ENCODE peak calls at places on chromosomes 1 and 21, in four cellular contexts. F, T, R and P are unnamed samples.

GRCh38 chr1:198756470-198756869 is 117.6 kb downstream of the PTPRC start:
- DNase-seq in R (no peak), F (no peak), T (no peak), P (no peak)

GRCh38 chr1:39082811-39083576 is 56.8 kb downstream of the NDUFS5 start:
- DNase-seq in F (no peak), R (no peak), T (no peak), P (peak; percentile 4)

GRCh38 chr1:179129702-179130473 is 48.0 kb downstream of the TOR3A start:
- DNase-seq in T (no peak), F (no peak), R (no peak), P (no peak)

GRCh38 chr1:98333406-98333805 is 328.1 kb upstream of the SNX7 start:
- DNase-seq in R (no peak), T (no peak), F (no peak), P (no peak)

GRCh38 chr1:13616234-13616633 is 32.6 kb downstream of the PDPN start:
- DNase-seq in R (no peak), F (no peak), T (no peak), P (no peak)

GRCh38 chr1:61085191-61086086 is 3.1 kb downstream of the NFIA start:
- DNase-seq in R (no peak), F (no peak), T (no peak), P (no peak)

GRCh38 chr1:12518956-12519707 is 98.9 kb downstream of the DHRS3 start:
- DNase-seq in R (peak; percentile 59), F (peak; percentile 56), T (no peak), P (no peak)

GRCh38 chr1:157105298-157105987 is 5.8 kb upstream of the ETV3L start:
- DNase-seq in F (no peak), T (no peak), R (no peak), P (no peak)

GRCh38 chr1:53505401-53505800 is 46.2 kb downstream of the DMRTB1 start:
- DNase-seq in T (no peak), F (no peak), R (no peak), P (no peak)

GRCh38 chr1:203306970-203307541 is 1.7 kb downstream of the BTG2 start:
- DNase-seq in R (no peak), F (peak; percentile 42), T (no peak), P (no peak)

GRCh38 chr21:42158846-42159245 is 60.1 kb upstream of the ABCG1 start:
- DNase-seq in F (no peak), T (no peak), R (no peak), P (no peak)

GRCh38 chr21:28257276-28257675 is 735.4 kb downstream of the LTN1 start:
- DNase-seq in T (no peak), F (no peak), R (no peak), P (no peak)

GRCh38 chr1:81954388-81955023 is 153.8 kb downstream of the ADGRL2 start:
- DNase-seq in R (no peak), T (no peak), F (no peak), P (no peak)

GRCh38 chr1:241518447-241519307 is 878 bp downstream of the FH start:
- DNase-seq in F (peak; percentile 24), R (peak; percentile 60), T (no peak), P (peak; percentile 89)

GRCh38 chr1:76726251-76726650 is 141.0 kb upstream of the ST6GALNAC5 start:
- DNase-seq in R (no peak), F (no peak), T (no peak), P (no peak)

GRCh38 chr1:240173836-240174235 is 82.2 kb downstream of the FMN2 start:
- DNase-seq in F (no peak), R (no peak), T (no peak), P (no peak)

GRCh38 chr1:84598846-84599741 is 24.9 kb upstream of the CTBS start:
- DNase-seq in F (no peak), T (no peak), R (no peak), P (no peak)

GRCh38 chr1:118151312-118151937 is 33.6 kb downstream of the SPAG17 start:
- DNase-seq in F (no peak), R (peak; percentile 51), T (peak; percentile 29), P (no peak)

GRCh38 chr1:118157506-118157905 is 27.5 kb downstream of the SPAG17 start:
- DNase-seq in R (no peak), F (no peak), T (no peak), P (no peak)

GRCh38 chr1:118155106-118155505 is 29.9 kb downstream of the SPAG17 start:
- DNase-seq in R (no peak), F (no peak), T (no peak), P (no peak)

GRCh38 chr1:118158918-118159317 is 26.1 kb downstream of the SPAG17 start:
- DNase-seq in R (no peak), T (no peak), F (no peak), P (no peak)

GRCh38 chr1:118154220-118154619 is 30.8 kb downstream of the SPAG17 start:
- DNase-seq in F (no peak), R (no peak), T (no peak), P (no peak)
- TF ChIP-seq CTCF in F (peak; percentile 17), R (peak; percentile 11), T (peak; percentile 38), P (peak; percentile 79)

DNA sequence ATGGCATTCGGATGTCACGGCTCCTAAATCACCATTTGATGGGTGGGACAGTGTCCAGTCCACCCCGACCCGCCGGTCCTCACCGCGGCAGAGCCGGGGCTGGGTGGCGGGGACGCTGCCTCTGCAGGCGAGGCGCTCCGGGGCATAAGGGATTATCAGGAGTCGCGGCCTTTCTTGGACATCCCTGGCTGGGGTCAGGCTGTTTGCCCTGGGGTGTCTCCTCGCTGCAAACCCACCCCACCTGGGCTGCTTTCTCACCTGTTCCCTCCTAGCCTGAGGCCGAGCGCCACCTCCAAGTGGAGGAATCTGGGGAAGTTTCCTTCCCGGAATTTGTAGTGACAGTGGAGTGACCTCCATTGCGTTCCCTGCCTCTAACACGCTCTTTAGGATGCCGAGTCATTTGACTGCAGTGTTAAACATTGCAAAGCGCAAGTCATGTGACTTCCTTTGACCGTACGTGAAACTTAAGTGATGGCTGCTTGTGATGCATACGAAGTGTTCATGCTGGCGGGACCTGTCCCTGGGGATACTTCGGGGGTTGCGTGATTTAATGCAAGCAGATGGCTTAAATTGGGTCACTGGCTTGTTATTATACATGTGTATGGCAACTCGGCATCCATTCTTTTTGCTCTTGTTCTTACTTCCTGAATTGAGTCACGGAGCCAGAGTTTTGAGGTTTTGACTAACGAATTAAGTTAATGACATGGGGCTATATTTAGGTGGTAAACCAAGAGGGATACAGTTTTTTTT is 535 bp downstream of the LGALS8 start:
- DNase-seq in T (no peak), R (peak; percentile 53), F (peak; percentile 35), P (no peak)
- TF ChIP-seq CTCF in T (no peak), R (no peak), F (no peak), P (peak; percentile 9)

GRCh38 chr1:16967095-16967567 is 13.3 kb downstream of the MFAP2 start:
- DNase-seq in T (no peak), F (peak; percentile 76), R (no peak), P (peak; percentile 94)

GRCh38 chr1:16966282-16966681 is 14.1 kb downstream of the MFAP2 start:
- DNase-seq in F (no peak), T (no peak), R (no peak), P (peak; percentile 87)

GRCh38 chr1:16967962-16968361 is 12.5 kb downstream of the MFAP2 start:
- DNase-seq in T (no peak), R (no peak), F (no peak), P (no peak)

GRCh38 chr1:16968372-16968771 is 12.0 kb downstream of the MFAP2 start:
- DNase-seq in R (no peak), T (no peak), F (no peak), P (no peak)

DNA sequence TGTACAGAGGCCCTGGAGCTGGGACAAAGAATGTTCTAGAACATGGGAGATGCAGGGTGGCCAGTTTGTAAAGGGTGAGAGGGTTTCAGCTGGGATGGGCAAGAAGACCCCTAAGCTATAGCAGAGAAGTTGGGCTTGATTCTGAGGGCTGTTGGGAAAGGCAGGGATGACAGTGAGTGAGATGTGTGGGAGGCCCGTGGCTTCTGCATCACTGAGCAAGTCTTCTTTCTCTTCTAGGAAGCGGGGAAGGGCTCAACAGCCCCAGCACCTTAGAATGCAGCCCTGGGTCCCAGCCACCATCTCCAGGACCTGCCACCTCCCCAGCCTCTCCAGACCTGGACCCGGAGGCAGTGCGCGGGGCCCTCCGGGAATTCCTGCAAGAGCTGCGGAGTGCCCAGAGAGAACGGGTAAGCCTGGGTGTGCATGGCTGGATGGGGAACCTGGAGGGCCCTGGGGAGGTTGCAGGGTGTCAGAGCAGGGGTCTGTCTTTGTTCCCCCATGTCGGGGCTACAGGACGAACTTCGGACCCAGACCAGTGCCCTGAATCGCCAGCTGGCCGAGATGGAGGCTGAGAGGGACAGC is 14.8 kb downstream of the MFAP2 start:
- DNase-seq in R (no peak), T (no peak), F (no peak), P (peak; percentile 91)
- TF ChIP-seq CTCF in R (no peak), T (no peak), F (no peak), P (no peak)

GRCh38 chr21:37909936-37910335 is 6.3 kb downstream of the KCNJ6 start:
- DNase-seq in R (no peak), F (no peak), T (no peak), P (no peak)
- TF ChIP-seq CTCF in R (no peak), F (no peak), T (no peak), P (peak; percentile 28)

GRCh38 chr1:219876798-219877209 is 51.6 kb downstream of the SLC30A10 start:
- DNase-seq in T (no peak), F (no peak), R (no peak), P (no peak)
- TF ChIP-seq CTCF in T (peak; percentile 22), F (no peak), R (no peak), P (peak; percentile 63)

GRCh38 chr1:191517826-191518225 is 640.4 kb upstream of the RGS18 start:
- DNase-seq in F (no peak), R (no peak), T (no peak), P (no peak)
- TF ChIP-seq CTCF in F (no peak), R (no peak), T (peak; percentile 21), P (no peak)